ENCODE peak calls at places on chromosomes 12 and 14, in nine cellular contexts. A is lung; D is heart left ventricle; T is hepatocyte; S is GM23248; E is ovary; G is CD4-positive, CD25-positive, alpha-beta regulatory T cell; Y is neuronal stem cell; W is upper lobe of right lung. B is an unnamed sample.
A peak's percentile ranks its signal among the peaks of the same experiment; 100 is the strongest.

GRCh38 chr14:39339003-39339402 is 93.2 kb downstream of the FBXO33 start:
- DNase-seq in A (no peak), D (no peak), T (peak; percentile 39), S (no peak), E (no peak), G (no peak), Y (peak; percentile 20), W (no peak), B (no peak)

GRCh38 chr14:77906446-77906845 is 106.5 kb downstream of the ADCK1 start:
- DNase-seq in A (no peak), D (no peak), T (no peak), S (no peak), E (no peak), G (no peak), Y (no peak), W (no peak), B (no peak)

GRCh38 chr14:97359391-97359790 is 562.2 kb downstream of the VRK1 start:
- DNase-seq in A (no peak), D (no peak), T (no peak), S (no peak), E (no peak), G (no peak), Y (no peak), W (no peak), B (no peak)

GRCh38 chr14:61406670-61407069 is 85.3 kb downstream of the PRKCH start:
- DNase-seq in A (no peak), D (no peak), T (no peak), S (no peak), E (no peak), G (peak; percentile 72), Y (no peak), W (no peak), B (no peak)

GRCh38 chr14:53458368-53458814 is 305.3 kb upstream of the DDHD1 start:
- DNase-seq in A (no peak), D (no peak), T (no peak), S (peak; percentile 53), E (no peak), G (no peak), Y (peak; percentile 43), W (no peak), B (no peak)

GRCh38 chr14:101109981-101110728 is 206.6 kb upstream of the RTL1 start:
- DNase-seq in A (peak; percentile 24), D (no peak), T (peak; percentile 55), S (no peak), E (no peak), G (no peak), Y (no peak), W (no peak), B (no peak)

GRCh38 chr12:85725991-85726390 is 110.2 kb downstream of the RASSF9 start:
- DNase-seq in A (no peak), D (no peak), T (no peak), S (peak; percentile 35), E (no peak), G (no peak), Y (no peak), W (no peak), B (no peak)

GRCh38 chr14:101077511-101078074 is 174.1 kb upstream of the RTL1 start:
- DNase-seq in A (peak; percentile 23), D (no peak), T (peak; percentile 75), S (peak; percentile 67), E (no peak), G (no peak), Y (peak; percentile 12), W (peak; percentile 65), B (no peak)

GRCh38 chr12:105253882-105254513 is 18.0 kb upstream of the APPL2 start:
- DNase-seq in A (no peak), D (no peak), T (no peak), S (peak; percentile 87), E (no peak), G (no peak), Y (no peak), W (no peak), B (no peak)

GRCh38 chr12:95107362-95107761 is 33.9 kb upstream of the NR2C1 start:
- DNase-seq in A (no peak), D (no peak), T (no peak), S (no peak), E (no peak), G (no peak), Y (no peak), W (no peak), B (no peak)

GRCh38 chr12:10771132-10771733 is 31.2 kb downstream of the TAS2R7 start:
- DNase-seq in A (no peak), D (no peak), T (peak; percentile 32), S (peak; percentile 53), E (no peak), G (peak; percentile 42), Y (peak; percentile 4), W (no peak), B (no peak)

GRCh38 chr14:90739318-90740077 is 76.7 kb downstream of the TTC7B start:
- DNase-seq in A (no peak), D (no peak), T (no peak), S (peak; percentile 12), E (no peak), G (no peak), Y (no peak), W (no peak), B (no peak)
- H3K4me3 ChIP-seq in A (no peak overlapping the region), D (no peak overlapping the region), T (no peak overlapping the region), S (no peak overlapping the region), E (no peak overlapping the region), G (no peak overlapping the region), Y (no peak overlapping the region), W (no peak overlapping the region), B (no peak overlapping the region)

DNA sequence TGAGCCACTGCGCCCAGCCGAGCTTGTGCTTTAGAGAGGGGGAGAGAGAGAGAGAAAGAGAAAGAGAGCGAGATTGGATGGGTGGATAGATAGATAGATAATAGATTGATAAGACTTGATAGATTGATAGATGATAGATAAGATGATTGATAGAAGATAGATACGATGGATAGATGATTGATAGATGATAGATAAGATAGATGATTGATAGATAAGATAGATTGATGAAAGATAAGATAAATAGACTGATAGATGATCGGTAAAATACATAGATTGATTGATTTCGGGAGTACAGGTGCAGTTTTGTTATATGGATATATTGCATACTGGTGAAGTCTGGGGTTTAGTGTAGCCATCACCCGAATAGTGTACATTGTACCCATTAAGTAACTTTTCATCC is 65.9 kb downstream of the SPRING1 start:
- DNase-seq in A (no peak), D (no peak), T (no peak), S (no peak), E (no peak), G (no peak), Y (no peak), W (no peak), B (no peak)
- H3K4me1 ChIP-seq in A (peaks cover 9% of the 10 kb centered on the region), D (peaks cover 17% of the 10 kb centered on the region), T (no peaks in the 10 kb centered on the region), S (no peaks in the 10 kb centered on the region), E (no peaks in the 10 kb centered on the region), G (peaks cover 12% of the 10 kb centered on the region), Y (peaks cover 8% of the 10 kb centered on the region), W (peaks cover 11% of the 10 kb centered on the region), B (peaks cover 3% of the 10 kb centered on the region)

DNA sequence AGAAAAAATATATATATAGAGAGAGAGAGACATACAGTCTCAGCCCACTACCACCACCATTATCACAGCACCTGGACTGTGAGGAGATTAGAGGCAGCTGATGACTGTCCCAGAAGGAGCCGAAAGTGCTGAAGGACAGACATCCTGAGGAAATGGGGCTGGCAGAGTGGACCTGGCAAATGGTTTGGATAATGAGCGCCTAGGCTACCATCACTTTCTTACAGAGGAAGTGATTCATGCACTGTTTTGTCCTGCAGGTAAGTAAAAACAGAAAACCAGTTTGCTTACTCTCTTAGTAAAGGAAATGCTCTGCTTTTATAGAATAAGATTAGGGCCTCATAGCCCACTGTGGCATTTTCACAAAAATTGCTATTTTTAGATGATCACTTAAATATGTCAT is 28.6 kb upstream of the DNM1L start:
- DNase-seq in A (no peak), D (no peak), T (no peak), S (no peak), E (no peak), G (no peak), Y (no peak), W (no peak), B (no peak)
- H3K27ac ChIP-seq in A (no peak overlapping the region), D (no peak overlapping the region), T (no peak overlapping the region), S (no peak overlapping the region), E (no peak overlapping the region), G (no peak overlapping the region), Y (no peak overlapping the region), W (no peak overlapping the region), B (no peak overlapping the region)

GRCh38 chr14:105401699-105402098 is 3.4 kb downstream of the TEX22 start:
- DNase-seq in A (no peak), D (peak; percentile 24), T (no peak), S (no peak), E (no peak), G (no peak), Y (no peak), W (no peak), B (no peak)

GRCh38 chr14:105399441-105399775 is 1.1 kb downstream of the TEX22 start:
- DNase-seq in A (no peak), D (peak; percentile 58), T (no peak), S (no peak), E (no peak), G (no peak), Y (no peak), W (no peak), B (no peak)

GRCh38 chr14:105398726-105399440 is 545 bp downstream of the TEX22 start:
- DNase-seq in A (no peak), D (no peak), T (peak; percentile 48), S (peak; percentile 51), E (no peak), G (peak; percentile 69), Y (no peak), W (no peak), B (peak; percentile 21)

GRCh38 chr14:105398044-105398725 is at the start of gene TEX22:
- DNase-seq in A (peak; percentile 88), D (peak; percentile 96), T (peak; percentile 94), S (peak; percentile 91), E (peak; percentile 90), G (peak; percentile 85), Y (peak; percentile 39), W (peak; percentile 96), B (peak; percentile 68)

DNA sequence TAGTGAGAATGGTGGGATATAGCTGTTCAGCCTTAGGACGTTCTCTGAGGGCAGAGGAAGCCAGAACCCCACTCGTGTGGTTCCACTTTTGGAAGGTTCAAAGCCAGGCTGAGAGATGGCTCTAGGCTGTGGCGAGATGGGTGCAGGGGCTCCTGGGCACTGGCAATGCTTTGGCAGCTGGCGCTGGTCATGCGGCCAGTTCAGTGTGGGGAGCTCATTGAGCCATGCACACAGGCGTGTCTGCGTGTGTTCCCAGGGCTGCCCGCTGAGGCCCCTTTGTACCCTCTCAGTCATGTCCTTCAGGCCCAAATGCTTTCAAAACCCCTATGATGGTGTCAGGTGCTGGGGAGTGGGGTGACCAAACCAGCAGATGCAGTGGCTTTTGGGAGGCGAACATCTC is 1.7 kb downstream of the TEX22 start:
- DNase-seq in A (no peak), D (peak; percentile 23), T (no peak), S (no peak), E (no peak), G (no peak), Y (no peak), W (no peak), B (no peak)
- H3K4me3 ChIP-seq in A (no peak overlapping the region), D (peak overlapping the region; percentile 77), T (no peak overlapping the region), S (peak overlapping the region; percentile 97), E (no peak overlapping the region), G (no peak overlapping the region), Y (peak overlapping the region; percentile 41), W (no peak overlapping the region), B (no peak overlapping the region)

GRCh38 chr12:31507966-31508365 is 83.0 kb downstream of the DENND5B start:
- DNase-seq in A (no peak), D (no peak), T (no peak), S (peak; percentile 79), E (no peak), G (no peak), Y (no peak), W (no peak), B (no peak)
- H3K4me1 ChIP-seq in A (no peaks in the 10 kb centered on the region), D (peaks cover 10% of the 10 kb centered on the region), T (no peaks in the 10 kb centered on the region), S (peaks cover 32% of the 10 kb centered on the region), E (peaks cover 16% of the 10 kb centered on the region), G (no peaks in the 10 kb centered on the region), Y (no peaks in the 10 kb centered on the region), W (no peaks in the 10 kb centered on the region), B (no peaks in the 10 kb centered on the region)

B was measured in effector memory CD4-positive, alpha-beta T cell.